ENCODE peak calls at places on chromosomes 6 and 20, in four cellular contexts. One of them, this sample, is unnamed.

GRCh38 chr6:133099573-133099972 is 141.6 kb upstream of the EYA4 start:
- DNase-seq in HCT116: peak; percentile 83
- DNase-seq in A549: peak; percentile 62
- DNase-seq in endothelial cell of umbilical vein: peak; percentile 31
- DNase-seq in this sample: no peak

GRCh38 chr20:50719328-50719727 is 12.1 kb upstream of the PARD6B start:
- DNase-seq in HCT116: no peak
- DNase-seq in endothelial cell of umbilical vein: no peak
- DNase-seq in A549: no peak
- DNase-seq in this sample: no peak

GRCh38 chr6:79073888-79074287 is 4.2 kb downstream of the PHIP start:
- DNase-seq in A549: no peak
- DNase-seq in HCT116: no peak
- DNase-seq in endothelial cell of umbilical vein: peak; percentile 11
- DNase-seq in this sample: no peak

GRCh38 chr20:25494506-25495188 is 87.2 kb downstream of the GINS1 start:
- DNase-seq in HCT116: no peak
- DNase-seq in endothelial cell of umbilical vein: no peak
- DNase-seq in A549: no peak
- DNase-seq in this sample: no peak

GRCh38 chr6:54267798-54268197 is 40.4 kb upstream of the TINAG start:
- DNase-seq in endothelial cell of umbilical vein: peak; percentile 65
- DNase-seq in HCT116: peak; percentile 54
- DNase-seq in A549: peak; percentile 61
- DNase-seq in this sample: peak; percentile 42

GRCh38 chr6:48883116-48883515 is 579.9 kb downstream of the MMUT start:
- DNase-seq in endothelial cell of umbilical vein: peak; percentile 10
- DNase-seq in A549: no peak
- DNase-seq in HCT116: no peak
- DNase-seq in this sample: no peak

GRCh38 chr6:132247381-132248159 is 153.7 kb downstream of the MOXD1 start:
- DNase-seq in A549: no peak
- DNase-seq in HCT116: no peak
- DNase-seq in endothelial cell of umbilical vein: no peak
- DNase-seq in this sample: no peak

GRCh38 chr20:34581341-34582189 is 23.0 kb downstream of the MAP1LC3A start:
- DNase-seq in A549: no peak
- DNase-seq in endothelial cell of umbilical vein: peak; percentile 91
- DNase-seq in HCT116: no peak
- DNase-seq in this sample: no peak

GRCh38 chr20:58938541-58938940 is 42.5 kb upstream of the NELFCD start:
- DNase-seq in endothelial cell of umbilical vein: no peak
- DNase-seq in HCT116: no peak
- DNase-seq in A549: no peak
- DNase-seq in this sample: peak; percentile 80

DNA sequence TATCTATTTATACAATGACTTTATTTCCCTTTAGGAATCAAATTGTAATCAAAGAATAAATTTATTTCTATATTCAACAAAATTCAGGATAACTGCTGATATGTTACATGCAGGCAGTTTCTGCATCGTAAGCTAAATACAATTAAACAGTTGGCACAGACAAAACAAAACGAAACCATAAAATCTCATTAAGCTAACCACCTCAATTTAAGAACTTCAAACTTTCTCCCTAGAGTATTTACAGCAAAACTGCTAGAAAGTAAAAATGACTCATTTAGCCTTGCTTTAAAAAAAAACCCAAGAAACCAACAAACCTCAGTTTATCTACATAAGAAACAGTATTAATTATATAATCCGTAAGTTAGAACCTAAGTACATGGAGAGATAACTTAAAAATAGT is 17.1 kb downstream of the SSR1 start:
- DNase-seq in endothelial cell of umbilical vein: no peak
- DNase-seq in A549: no peak
- DNase-seq in HCT116: no peak
- DNase-seq in this sample: no peak
- TF ChIP-seq MAX in endothelial cell of umbilical vein: no peak
- TF ChIP-seq MAX in A549: no peak
- TF ChIP-seq MAX in HCT116: no peak
- TF ChIP-seq MAX in this sample: no peak

DNA sequence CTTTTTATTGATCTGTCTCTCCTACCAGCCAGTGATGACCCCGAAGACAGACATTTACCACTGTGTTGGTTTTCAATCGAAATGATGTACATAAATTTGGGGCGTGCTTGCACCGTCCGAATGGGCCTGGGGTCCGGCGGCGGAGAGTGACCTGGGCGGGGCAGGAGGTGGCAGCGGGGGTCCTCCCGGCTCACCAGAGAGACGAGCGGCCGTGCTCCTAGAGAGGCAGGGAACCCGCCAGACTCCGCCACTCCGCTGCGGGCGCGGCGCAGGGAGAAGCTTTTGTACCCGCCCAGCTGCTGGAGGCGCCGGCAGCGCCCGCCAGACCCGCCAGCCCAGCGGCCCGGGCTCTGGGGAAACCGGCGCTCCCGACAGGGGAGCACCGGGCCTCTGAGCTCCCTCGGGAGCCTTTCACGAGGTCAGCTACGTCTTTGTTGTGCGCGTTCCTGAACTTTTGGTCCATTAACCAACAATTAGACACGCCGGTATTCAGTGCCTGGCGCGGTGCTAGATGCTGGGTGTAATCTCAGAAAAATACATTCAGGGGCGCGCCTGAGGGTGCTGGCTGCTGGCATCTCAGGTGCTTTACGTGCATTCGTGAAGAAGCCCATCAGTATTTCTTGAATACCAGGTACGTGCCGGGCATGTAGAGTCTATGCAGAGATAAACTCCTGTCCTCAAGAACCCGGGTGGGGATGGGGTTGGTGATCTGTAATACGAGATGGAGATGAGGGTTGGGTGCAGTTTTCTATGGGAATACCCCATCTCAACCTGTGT is at the start of gene PGBD1:
- DNase-seq in HCT116: peak; percentile 13
- DNase-seq in endothelial cell of umbilical vein: peak; percentile 77
- DNase-seq in A549: peak; percentile 83
- DNase-seq in this sample: peak; percentile 90
- TF ChIP-seq POLR2A in HCT116: no peak
- TF ChIP-seq POLR2A in endothelial cell of umbilical vein: peak; percentile 81
- TF ChIP-seq POLR2A in A549: peak; percentile 46
- TF ChIP-seq POLR2A in this sample: peak; percentile 33

DNA sequence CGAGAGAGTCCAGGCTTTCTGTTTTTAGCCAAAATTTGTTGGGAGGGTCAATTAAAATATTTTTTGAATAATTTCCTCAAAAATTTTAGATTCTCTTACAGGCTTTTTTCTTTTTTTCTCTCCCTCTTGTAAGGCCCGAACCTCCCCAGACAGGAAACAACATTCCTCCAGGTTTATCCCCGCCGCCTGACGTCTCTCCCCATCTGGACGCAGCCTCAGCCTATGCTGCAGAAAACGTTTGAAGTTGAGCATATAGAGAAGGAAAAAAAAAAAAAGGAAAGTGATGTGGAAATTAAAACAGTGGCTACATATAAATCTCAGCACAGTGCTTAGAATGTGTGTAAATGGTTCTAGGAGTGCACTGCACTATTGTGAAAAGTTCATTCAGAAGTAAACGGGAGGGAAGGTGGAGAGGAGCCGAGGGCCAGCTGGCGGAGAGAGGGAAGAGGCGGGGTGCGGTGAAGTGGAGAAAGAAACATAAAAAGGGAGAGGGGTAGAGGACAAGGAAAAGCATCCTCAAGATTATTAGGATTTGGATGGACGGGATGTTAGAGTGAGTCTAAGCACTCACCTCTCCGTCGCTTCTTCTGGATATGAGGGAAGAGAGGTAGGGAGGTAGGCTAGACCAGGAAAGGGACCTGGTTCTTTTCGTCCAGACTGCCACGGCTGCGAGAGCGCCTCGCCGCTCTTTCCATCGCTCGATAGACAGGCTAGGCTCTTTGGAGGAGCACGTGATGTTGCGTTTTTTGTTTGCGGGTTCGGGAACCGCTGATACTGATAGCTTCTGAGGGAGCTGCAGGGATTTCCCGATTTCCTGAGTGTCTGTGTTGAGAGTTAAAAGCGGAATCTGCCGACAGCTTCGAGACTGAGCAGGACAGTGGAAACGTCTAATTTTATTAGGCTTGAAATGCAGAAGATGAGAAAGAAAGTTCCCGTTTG is 98.7 kb downstream of the TRIM27 start:
- DNase-seq in endothelial cell of umbilical vein: no peak
- DNase-seq in A549: no peak
- DNase-seq in HCT116: no peak
- DNase-seq in this sample: no peak
- H3K4me3 ChIP-seq in endothelial cell of umbilical vein: no peak overlapping the region
- H3K4me3 ChIP-seq in A549: peak overlapping the region; percentile 5
- H3K4me3 ChIP-seq in HCT116: no peak overlapping the region
- H3K4me3 ChIP-seq in this sample: peak overlapping the region; percentile 16

GRCh38 chr6:119355157-119355556 is 5.6 kb upstream of the MAN1A1 start:
- DNase-seq in HCT116: no peak
- DNase-seq in A549: no peak
- DNase-seq in endothelial cell of umbilical vein: no peak
- DNase-seq in this sample: no peak
- TF ChIP-seq MAX in HCT116: no peak
- TF ChIP-seq MAX in A549: no peak
- TF ChIP-seq MAX in endothelial cell of umbilical vein: no peak
- TF ChIP-seq MAX in this sample: no peak

DNA sequence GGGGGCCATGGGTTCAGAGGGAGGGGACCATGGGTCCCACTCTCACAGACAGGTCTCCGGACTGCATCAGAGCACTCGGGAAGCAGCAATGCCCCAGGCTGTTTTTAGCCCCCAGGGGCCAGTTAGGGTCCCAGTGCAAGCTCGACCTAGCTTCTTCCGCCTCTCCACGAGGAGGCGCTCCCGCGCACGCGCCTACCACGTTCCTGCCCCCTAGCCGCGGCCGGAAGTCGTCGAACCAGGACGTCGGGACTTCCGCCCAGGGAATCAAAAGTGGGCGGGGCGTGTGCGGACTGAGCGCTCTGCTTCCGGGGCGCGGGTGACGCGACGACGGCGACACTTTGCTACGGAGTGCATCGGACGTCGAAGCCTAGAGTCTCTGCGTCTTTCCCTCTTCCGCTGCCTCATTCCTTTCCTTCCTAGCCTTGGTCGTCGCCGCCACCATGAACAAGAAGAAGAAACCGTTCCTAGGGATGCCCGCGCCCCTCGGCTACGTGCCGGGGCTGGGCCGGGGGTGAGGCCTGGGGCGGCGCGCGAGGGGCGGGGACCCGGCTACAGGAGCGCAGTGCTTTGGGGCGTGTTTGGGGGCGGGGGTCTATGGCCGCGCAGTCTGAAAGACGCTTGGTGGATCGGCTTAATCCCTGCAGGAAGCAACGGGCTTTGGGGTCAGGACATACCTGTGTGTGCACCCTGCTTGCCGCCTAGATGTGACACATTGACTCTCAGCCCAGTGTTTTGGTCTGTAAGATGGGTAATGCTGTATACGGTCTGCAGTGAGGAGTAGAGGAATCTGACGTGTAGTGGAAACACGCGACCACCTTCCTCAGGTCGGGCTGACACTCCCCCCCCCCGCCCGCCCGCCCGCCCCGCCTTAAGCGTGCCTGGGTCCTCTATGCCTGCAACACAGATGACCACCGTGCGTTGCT is at the start of gene PRPF6:
- DNase-seq in HCT116: peak; percentile 91
- DNase-seq in endothelial cell of umbilical vein: peak; percentile 94
- DNase-seq in A549: peak; percentile 97
- DNase-seq in this sample: peak; percentile 99
- TF ChIP-seq POLR2A in HCT116: no peak
- TF ChIP-seq POLR2A in endothelial cell of umbilical vein: peak; percentile 66
- TF ChIP-seq POLR2A in A549: peak; percentile 68
- TF ChIP-seq POLR2A in this sample: peak; percentile 73

GRCh38 chr20:45347297-45347935 is 808 bp downstream of the SDC4 start:
- DNase-seq in HCT116: no peak
- DNase-seq in A549: no peak
- DNase-seq in endothelial cell of umbilical vein: no peak
- DNase-seq in this sample: no peak
- H3K4me3 ChIP-seq in HCT116: peak overlapping the region; percentile 84
- H3K4me3 ChIP-seq in A549: peak overlapping the region; percentile 86
- H3K4me3 ChIP-seq in endothelial cell of umbilical vein: peak overlapping the region; percentile 85
- H3K4me3 ChIP-seq in this sample: peak overlapping the region; percentile 69

DNA sequence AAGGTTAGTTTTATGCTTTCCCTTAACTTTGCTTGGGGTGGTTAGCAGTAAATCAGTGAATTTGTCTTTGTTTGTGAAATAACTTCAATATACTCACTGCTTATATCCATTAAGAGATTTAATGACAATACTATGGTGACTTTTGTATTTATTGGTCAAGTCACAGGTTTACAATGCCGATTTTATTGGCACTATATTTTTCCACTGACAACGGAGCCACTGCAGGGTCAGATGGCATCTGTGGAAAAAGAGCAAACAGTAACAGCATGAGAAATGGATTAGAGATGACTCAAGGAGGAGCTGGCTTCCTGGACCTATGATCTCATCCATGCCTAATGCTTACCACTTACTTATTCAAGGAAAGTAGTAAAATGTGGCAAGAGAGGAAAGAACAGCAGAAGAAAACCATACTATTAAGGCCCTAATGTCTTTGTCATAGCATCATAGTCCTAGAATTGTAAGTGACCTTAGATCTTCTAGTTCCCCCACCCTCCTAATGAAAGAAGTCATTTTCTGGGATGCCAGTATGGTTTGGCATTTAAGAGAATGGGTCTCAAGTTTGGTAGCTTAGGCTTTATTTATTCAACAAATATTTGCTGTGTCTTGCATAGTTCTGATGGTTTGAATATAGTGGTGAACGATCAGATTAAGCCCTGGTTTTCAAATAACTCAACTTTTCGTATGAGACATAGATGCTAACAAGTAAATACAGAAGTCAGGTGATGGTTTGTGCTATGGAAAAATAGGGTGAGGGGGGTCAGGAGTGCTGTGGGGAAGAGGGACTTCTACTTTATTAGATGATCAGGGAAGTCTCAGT is 18.5 kb downstream of the RNF144B start:
- DNase-seq in endothelial cell of umbilical vein: peak; percentile 88
- DNase-seq in HCT116: no peak
- DNase-seq in A549: peak; percentile 60
- DNase-seq in this sample: no peak
- TF ChIP-seq MAX in endothelial cell of umbilical vein: no peak
- TF ChIP-seq MAX in HCT116: no peak
- TF ChIP-seq MAX in A549: no peak
- TF ChIP-seq MAX in this sample: no peak